ENCODE peak calls at places on chromosomes 2 and 18, in ten cellular contexts. One of them, this sample, is unnamed.

GRCh38 chr2:15939854-15940660 is at the start of gene MYCN:
- DNase-seq in GM23338: peak
- DNase-seq in RWPE1: peak
- DNase-seq in osteoblast: peak
- DNase-seq in caudate nucleus: peak
- DNase-seq in SJSA1: peak
- DNase-seq in body of pancreas: peak
- DNase-seq in Panc1: no peak
- DNase-seq in lung: no peak
- DNase-seq in PC-3: no peak
- DNase-seq in this sample: no peak

GRCh38 chr18:78754311-78755043 is 225.1 kb upstream of the SALL3 start:
- DNase-seq in osteoblast: no peak
- DNase-seq in body of pancreas: no peak
- DNase-seq in lung: no peak
- DNase-seq in SJSA1: no peak
- DNase-seq in RWPE1: no peak
- DNase-seq in caudate nucleus: no peak
- DNase-seq in GM23338: no peak
- DNase-seq in PC-3: no peak
- DNase-seq in Panc1: no peak
- DNase-seq in this sample: no peak

GRCh38 chr2:106192752-106193490 is 1.2 kb downstream of the UXS1 start:
- DNase-seq in osteoblast: peak
- DNase-seq in caudate nucleus: peak
- DNase-seq in lung: peak
- DNase-seq in SJSA1: peak
- DNase-seq in RWPE1: peak
- DNase-seq in body of pancreas: peak
- DNase-seq in Panc1: peak
- DNase-seq in PC-3: peak
- DNase-seq in GM23338: peak
- DNase-seq in this sample: peak

GRCh38 chr2:241122376-241123002 is 20.4 kb upstream of the MTERF4 start:
- DNase-seq in GM23338: no peak
- DNase-seq in RWPE1: no peak
- DNase-seq in body of pancreas: no peak
- DNase-seq in caudate nucleus: no peak
- DNase-seq in lung: no peak
- DNase-seq in SJSA1: no peak
- DNase-seq in PC-3: no peak
- DNase-seq in Panc1: no peak
- DNase-seq in osteoblast: peak
- DNase-seq in this sample: no peak

GRCh38 chr18:2978626-2979025 is 34.3 kb downstream of the LPIN2 start:
- DNase-seq in SJSA1: peak
- DNase-seq in RWPE1: no peak
- DNase-seq in PC-3: peak
- DNase-seq in body of pancreas: no peak
- DNase-seq in caudate nucleus: no peak
- DNase-seq in osteoblast: peak
- DNase-seq in lung: no peak
- DNase-seq in GM23338: no peak
- DNase-seq in Panc1: no peak
- DNase-seq in this sample: no peak

GRCh38 chr18:8507361-8507760 is 101.9 kb upstream of the RAB12 start:
- DNase-seq in GM23338: peak
- DNase-seq in SJSA1: no peak
- DNase-seq in RWPE1: no peak
- DNase-seq in body of pancreas: no peak
- DNase-seq in osteoblast: peak
- DNase-seq in Panc1: no peak
- DNase-seq in PC-3: no peak
- DNase-seq in caudate nucleus: no peak
- DNase-seq in lung: no peak
- DNase-seq in this sample: no peak

GRCh38 chr2:156343940-156344301 is 11.4 kb upstream of the NR4A2 start:
- DNase-seq in body of pancreas: no peak
- DNase-seq in lung: no peak
- DNase-seq in caudate nucleus: no peak
- DNase-seq in Panc1: no peak
- DNase-seq in SJSA1: peak
- DNase-seq in PC-3: no peak
- DNase-seq in osteoblast: no peak
- DNase-seq in GM23338: no peak
- DNase-seq in RWPE1: no peak
- DNase-seq in this sample: no peak

GRCh38 chr18:2846241-2846637 is 567 bp upstream of the EMILIN2 start:
- DNase-seq in SJSA1: no peak
- DNase-seq in osteoblast: peak
- DNase-seq in caudate nucleus: no peak
- DNase-seq in RWPE1: peak
- DNase-seq in lung: no peak
- DNase-seq in body of pancreas: no peak
- DNase-seq in Panc1: no peak
- DNase-seq in PC-3: no peak
- DNase-seq in GM23338: peak
- DNase-seq in this sample: no peak

GRCh38 chr2:65869286-65869685 is 436.9 kb upstream of the SPRED2 start:
- DNase-seq in GM23338: no peak
- DNase-seq in body of pancreas: no peak
- DNase-seq in Panc1: no peak
- DNase-seq in lung: no peak
- DNase-seq in caudate nucleus: peak
- DNase-seq in osteoblast: no peak
- DNase-seq in RWPE1: no peak
- DNase-seq in SJSA1: no peak
- DNase-seq in PC-3: no peak
- DNase-seq in this sample: no peak

GRCh38 chr2:127577208-127577475 is 41.7 kb downstream of the MYO7B start:
- DNase-seq in Panc1: no peak
- DNase-seq in lung: no peak
- DNase-seq in osteoblast: no peak
- DNase-seq in GM23338: no peak
- DNase-seq in caudate nucleus: no peak
- DNase-seq in PC-3: no peak
- DNase-seq in SJSA1: no peak
- DNase-seq in RWPE1: no peak
- DNase-seq in body of pancreas: no peak
- DNase-seq in this sample: no peak

GRCh38 chr18:6482198-6482977 is 67.7 kb upstream of the L3MBTL4 start:
- DNase-seq in lung: peak
- DNase-seq in RWPE1: peak
- DNase-seq in body of pancreas: peak
- DNase-seq in Panc1: peak
- DNase-seq in SJSA1: peak
- DNase-seq in PC-3: peak
- DNase-seq in osteoblast: peak
- DNase-seq in caudate nucleus: no peak
- DNase-seq in GM23338: peak
- DNase-seq in this sample: no peak

GRCh38 chr2:134705861-134706586 is 12.8 kb downstream of the TMEM163 start:
- DNase-seq in GM23338: peak
- DNase-seq in Panc1: no peak
- DNase-seq in body of pancreas: no peak
- DNase-seq in caudate nucleus: peak
- DNase-seq in lung: no peak
- DNase-seq in RWPE1: no peak
- DNase-seq in osteoblast: no peak
- DNase-seq in SJSA1: no peak
- DNase-seq in PC-3: no peak
- DNase-seq in this sample: no peak

GRCh38 chr2:112433932-112434730 is 686 bp upstream of the RGPD8 start:
- DNase-seq in Panc1: no peak
- DNase-seq in body of pancreas: peak
- DNase-seq in SJSA1: no peak
- DNase-seq in lung: no peak
- DNase-seq in osteoblast: peak
- DNase-seq in RWPE1: no peak
- DNase-seq in caudate nucleus: no peak
- DNase-seq in PC-3: no peak
- DNase-seq in GM23338: peak
- DNase-seq in this sample: no peak

GRCh38 chr2:67272195-67272594 is 124.9 kb upstream of the ETAA1 start:
- DNase-seq in PC-3: no peak
- DNase-seq in osteoblast: peak
- DNase-seq in caudate nucleus: no peak
- DNase-seq in Panc1: no peak
- DNase-seq in RWPE1: no peak
- DNase-seq in GM23338: no peak
- DNase-seq in body of pancreas: no peak
- DNase-seq in SJSA1: no peak
- DNase-seq in lung: no peak
- DNase-seq in this sample: no peak

GRCh38 chr2:209666296-209666695 is 105.3 kb upstream of the UNC80 start:
- DNase-seq in GM23338: peak
- DNase-seq in lung: no peak
- DNase-seq in osteoblast: no peak
- DNase-seq in body of pancreas: no peak
- DNase-seq in Panc1: no peak
- DNase-seq in PC-3: no peak
- DNase-seq in SJSA1: no peak
- DNase-seq in RWPE1: no peak
- DNase-seq in caudate nucleus: no peak
- DNase-seq in this sample: no peak

GRCh38 chr2:209673811-209674210 is 97.8 kb upstream of the UNC80 start:
- DNase-seq in SJSA1: no peak
- DNase-seq in body of pancreas: no peak
- DNase-seq in caudate nucleus: no peak
- DNase-seq in lung: no peak
- DNase-seq in PC-3: no peak
- DNase-seq in GM23338: no peak
- DNase-seq in RWPE1: no peak
- DNase-seq in osteoblast: no peak
- DNase-seq in Panc1: no peak
- DNase-seq in this sample: no peak

DNA sequence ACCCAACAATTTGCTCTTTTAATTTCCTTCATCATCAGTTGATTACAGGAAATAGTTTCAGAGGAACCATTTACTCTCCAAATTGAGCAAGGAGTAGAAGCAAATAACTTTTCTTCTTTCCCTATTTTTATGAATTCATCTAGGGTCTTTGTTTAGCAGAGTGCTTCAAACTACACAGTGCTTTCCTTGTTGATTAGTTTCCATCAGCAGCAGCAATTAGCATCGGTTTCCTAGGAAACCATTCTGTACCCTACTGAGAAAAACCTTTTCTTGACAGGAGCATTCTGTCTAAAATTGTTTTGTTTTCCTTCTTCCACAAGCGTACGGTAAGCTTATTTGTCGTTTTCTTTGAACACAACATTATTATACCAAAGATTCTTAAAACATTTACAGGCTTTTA is 100.4 kb upstream of the UNC80 start:
- DNase-seq in lung: no peak
- DNase-seq in body of pancreas: no peak
- DNase-seq in caudate nucleus: no peak
- DNase-seq in osteoblast: no peak
- DNase-seq in SJSA1: no peak
- DNase-seq in RWPE1: no peak
- DNase-seq in GM23338: no peak
- DNase-seq in Panc1: no peak
- DNase-seq in PC-3: no peak
- DNase-seq in this sample: no peak
- H3K27ac ChIP-seq in lung: no peak
- H3K27ac ChIP-seq in body of pancreas: no peak
- H3K27ac ChIP-seq in caudate nucleus: peak
- H3K27ac ChIP-seq in osteoblast: no peak
- H3K27ac ChIP-seq in SJSA1: no peak
- H3K27ac ChIP-seq in RWPE1: no peak
- H3K27ac ChIP-seq in GM23338: no peak
- H3K27ac ChIP-seq in Panc1: no peak
- H3K27ac ChIP-seq in PC-3: no peak
- H3K27ac ChIP-seq in this sample: no peak

DNA sequence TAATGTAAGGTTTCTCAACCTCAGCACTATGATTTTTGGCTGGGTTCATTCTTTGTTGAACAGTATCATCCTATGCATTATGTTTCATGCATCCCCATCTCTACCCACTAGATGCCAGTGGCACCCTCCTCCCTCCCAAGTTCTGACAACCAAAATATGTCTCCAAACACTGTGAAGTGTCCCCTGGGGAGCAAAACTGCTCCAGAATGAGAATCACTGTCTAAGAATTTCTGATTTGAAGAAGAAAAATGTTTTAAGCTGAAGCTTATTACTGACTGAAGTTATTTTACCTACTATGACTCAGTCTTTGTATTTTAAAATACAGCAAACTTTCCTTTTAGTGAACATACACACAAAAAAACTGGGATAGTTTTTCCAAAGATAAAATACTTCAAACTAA is 3.4 kb downstream of the THADA start:
- DNase-seq in SJSA1: peak
- DNase-seq in caudate nucleus: no peak
- DNase-seq in lung: no peak
- DNase-seq in RWPE1: no peak
- DNase-seq in Panc1: no peak
- DNase-seq in GM23338: no peak
- DNase-seq in PC-3: no peak
- DNase-seq in body of pancreas: no peak
- DNase-seq in osteoblast: peak
- DNase-seq in this sample: no peak
- H3K27ac ChIP-seq in SJSA1: no peak
- H3K27ac ChIP-seq in caudate nucleus: no peak
- H3K27ac ChIP-seq in lung: no peak
- H3K27ac ChIP-seq in RWPE1: no peak
- H3K27ac ChIP-seq in Panc1: no peak
- H3K27ac ChIP-seq in GM23338: no peak
- H3K27ac ChIP-seq in PC-3: no peak
- H3K27ac ChIP-seq in body of pancreas: no peak
- H3K27ac ChIP-seq in osteoblast: peak
- H3K27ac ChIP-seq in this sample: no peak

DNA sequence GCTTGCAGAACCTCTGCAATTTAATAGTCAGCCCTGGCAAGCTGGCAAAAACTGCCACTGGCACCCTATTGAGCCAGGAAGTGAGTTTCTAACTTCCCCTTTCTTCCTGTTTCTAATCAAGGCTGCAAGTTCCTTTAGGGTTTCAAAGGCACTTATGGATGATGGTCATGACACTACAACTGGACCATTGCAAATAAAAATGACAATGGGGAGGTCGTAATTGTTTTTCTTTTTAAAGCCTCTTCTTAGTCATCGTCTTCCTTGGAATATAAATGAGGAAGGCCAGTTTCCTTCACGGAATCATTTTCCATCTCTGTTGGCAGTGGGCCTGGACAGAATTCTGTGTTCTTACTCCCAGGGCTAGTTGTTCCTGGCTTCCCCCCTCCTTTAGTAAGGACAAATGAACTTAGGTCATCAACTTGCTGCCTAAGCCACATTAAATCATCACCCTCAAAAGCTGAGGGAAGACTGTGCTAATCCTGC is 35.8 kb downstream of the SH3RF3 start:
- DNase-seq in lung: no peak
- DNase-seq in body of pancreas: no peak
- DNase-seq in SJSA1: peak
- DNase-seq in Panc1: no peak
- DNase-seq in GM23338: no peak
- DNase-seq in caudate nucleus: no peak
- DNase-seq in PC-3: peak
- DNase-seq in RWPE1: no peak
- DNase-seq in osteoblast: peak
- DNase-seq in this sample: no peak
- H3K27ac ChIP-seq in lung: peak
- H3K27ac ChIP-seq in body of pancreas: peak
- H3K27ac ChIP-seq in SJSA1: peak
- H3K27ac ChIP-seq in Panc1: peak
- H3K27ac ChIP-seq in GM23338: no peak
- H3K27ac ChIP-seq in caudate nucleus: no peak
- H3K27ac ChIP-seq in PC-3: peak
- H3K27ac ChIP-seq in RWPE1: peak
- H3K27ac ChIP-seq in osteoblast: peak
- H3K27ac ChIP-seq in this sample: no peak

GRCh38 chr2:125588780-125589179 is 1067.2 kb upstream of the GYPC start:
- DNase-seq in Panc1: no peak
- DNase-seq in RWPE1: no peak
- DNase-seq in SJSA1: no peak
- DNase-seq in osteoblast: no peak
- DNase-seq in body of pancreas: no peak
- DNase-seq in lung: no peak
- DNase-seq in caudate nucleus: no peak
- DNase-seq in GM23338: no peak
- DNase-seq in PC-3: no peak
- DNase-seq in this sample: no peak
- H3K27ac ChIP-seq in Panc1: no peak
- H3K27ac ChIP-seq in RWPE1: no peak
- H3K27ac ChIP-seq in SJSA1: no peak
- H3K27ac ChIP-seq in osteoblast: no peak
- H3K27ac ChIP-seq in body of pancreas: no peak
- H3K27ac ChIP-seq in lung: no peak
- H3K27ac ChIP-seq in caudate nucleus: no peak
- H3K27ac ChIP-seq in GM23338: no peak
- H3K27ac ChIP-seq in PC-3: no peak
- H3K27ac ChIP-seq in this sample: no peak